ENCODE peak calls at places on chromosomes 12 and 14, in seven cellular contexts. One of them, this sample, is unnamed.

GRCh38 chr12:113116875-113117274 is 18.7 kb downstream of the RASAL1 start:
- DNase-seq in breast epithelium: no peak
- DNase-seq in IMR-90: no peak
- DNase-seq in transverse colon: no peak
- DNase-seq in right lobe of liver: no peak
- DNase-seq in tibial nerve: no peak
- DNase-seq in stomach: no peak
- DNase-seq in this sample: no peak

GRCh38 chr12:7093892-7094291 is 1.6 kb upstream of the C1R start:
- DNase-seq in tibial nerve: no peak
- DNase-seq in stomach: no peak
- DNase-seq in breast epithelium: no peak
- DNase-seq in right lobe of liver: no peak
- DNase-seq in transverse colon: no peak
- DNase-seq in IMR-90: no peak
- DNase-seq in this sample: peak

GRCh38 chr12:45914090-45914489 is 76.3 kb downstream of the SCAF11 start:
- DNase-seq in breast epithelium: no peak
- DNase-seq in tibial nerve: no peak
- DNase-seq in stomach: no peak
- DNase-seq in IMR-90: peak
- DNase-seq in transverse colon: no peak
- DNase-seq in right lobe of liver: no peak
- DNase-seq in this sample: no peak

GRCh38 chr12:46407360-46407759 is 34.8 kb upstream of the SLC38A2 start:
- DNase-seq in stomach: no peak
- DNase-seq in IMR-90: no peak
- DNase-seq in breast epithelium: no peak
- DNase-seq in transverse colon: no peak
- DNase-seq in tibial nerve: no peak
- DNase-seq in right lobe of liver: no peak
- DNase-seq in this sample: no peak

GRCh38 chr14:65069874-65070709 is 32.2 kb downstream of the MAX start:
- DNase-seq in IMR-90: no peak
- DNase-seq in breast epithelium: peak
- DNase-seq in transverse colon: peak
- DNase-seq in right lobe of liver: no peak
- DNase-seq in stomach: peak
- DNase-seq in tibial nerve: no peak
- DNase-seq in this sample: peak

GRCh38 chr12:48442191-48442828 is 30.0 kb upstream of the ANP32D start:
- DNase-seq in stomach: no peak
- DNase-seq in right lobe of liver: no peak
- DNase-seq in transverse colon: no peak
- DNase-seq in tibial nerve: no peak
- DNase-seq in IMR-90: no peak
- DNase-seq in breast epithelium: no peak
- DNase-seq in this sample: no peak

GRCh38 chr14:69719501-69719951 is 47.4 kb upstream of the SRSF5 start:
- DNase-seq in tibial nerve: no peak
- DNase-seq in IMR-90: peak
- DNase-seq in right lobe of liver: no peak
- DNase-seq in transverse colon: peak
- DNase-seq in stomach: no peak
- DNase-seq in breast epithelium: peak
- DNase-seq in this sample: no peak

GRCh38 chr14:78567343-78567742 is 397.2 kb downstream of the NRXN3 start:
- DNase-seq in right lobe of liver: no peak
- DNase-seq in tibial nerve: no peak
- DNase-seq in breast epithelium: no peak
- DNase-seq in transverse colon: no peak
- DNase-seq in IMR-90: peak
- DNase-seq in stomach: no peak
- DNase-seq in this sample: no peak

GRCh38 chr14:62062645-62063044 is 300.4 kb downstream of the SNAPC1 start:
- DNase-seq in transverse colon: no peak
- DNase-seq in stomach: no peak
- DNase-seq in IMR-90: no peak
- DNase-seq in right lobe of liver: no peak
- DNase-seq in tibial nerve: no peak
- DNase-seq in breast epithelium: no peak
- DNase-seq in this sample: no peak

GRCh38 chr12:107243316-107243715 is 150.0 kb upstream of the CRY1 start:
- DNase-seq in tibial nerve: no peak
- DNase-seq in right lobe of liver: no peak
- DNase-seq in stomach: no peak
- DNase-seq in breast epithelium: no peak
- DNase-seq in transverse colon: no peak
- DNase-seq in IMR-90: no peak
- DNase-seq in this sample: no peak

GRCh38 chr14:71380271-71380670 is 473.0 kb downstream of the PCNX1 start:
- DNase-seq in tibial nerve: no peak
- DNase-seq in breast epithelium: no peak
- DNase-seq in transverse colon: no peak
- DNase-seq in right lobe of liver: no peak
- DNase-seq in IMR-90: peak
- DNase-seq in stomach: no peak
- DNase-seq in this sample: no peak

GRCh38 chr14:23600322-23600707 is 21.7 kb upstream of the JPH4 start:
- DNase-seq in IMR-90: no peak
- DNase-seq in tibial nerve: no peak
- DNase-seq in right lobe of liver: no peak
- DNase-seq in breast epithelium: no peak
- DNase-seq in stomach: no peak
- DNase-seq in transverse colon: no peak
- DNase-seq in this sample: no peak

GRCh38 chr12:54431911-54432814 is 13.1 kb upstream of the ITGA5 start:
- DNase-seq in IMR-90: peak
- DNase-seq in tibial nerve: peak
- DNase-seq in breast epithelium: peak
- DNase-seq in stomach: peak
- DNase-seq in transverse colon: peak
- DNase-seq in right lobe of liver: peak
- DNase-seq in this sample: peak

GRCh38 chr12:109864916-109865315 is 15.4 kb downstream of the GLTP start:
- DNase-seq in IMR-90: no peak
- DNase-seq in breast epithelium: no peak
- DNase-seq in tibial nerve: no peak
- DNase-seq in stomach: no peak
- DNase-seq in transverse colon: no peak
- DNase-seq in right lobe of liver: no peak
- DNase-seq in this sample: peak

GRCh38 chr12:109860961-109861360 is 19.4 kb downstream of the GLTP start:
- DNase-seq in breast epithelium: no peak
- DNase-seq in transverse colon: no peak
- DNase-seq in IMR-90: no peak
- DNase-seq in stomach: no peak
- DNase-seq in tibial nerve: no peak
- DNase-seq in right lobe of liver: no peak
- DNase-seq in this sample: no peak

GRCh38 chr12:109858764-109859163 is 21.6 kb downstream of the GLTP start:
- DNase-seq in right lobe of liver: no peak
- DNase-seq in stomach: no peak
- DNase-seq in transverse colon: no peak
- DNase-seq in IMR-90: peak
- DNase-seq in breast epithelium: no peak
- DNase-seq in tibial nerve: no peak
- DNase-seq in this sample: no peak

GRCh38 chr12:109863961-109864712 is 16.2 kb downstream of the GLTP start:
- DNase-seq in tibial nerve: no peak
- DNase-seq in stomach: peak
- DNase-seq in breast epithelium: peak
- DNase-seq in right lobe of liver: peak
- DNase-seq in IMR-90: peak
- DNase-seq in transverse colon: peak
- DNase-seq in this sample: no peak

GRCh38 chr12:109861689-109862314 is 18.5 kb downstream of the GLTP start:
- DNase-seq in transverse colon: peak
- DNase-seq in right lobe of liver: no peak
- DNase-seq in breast epithelium: no peak
- DNase-seq in IMR-90: peak
- DNase-seq in stomach: no peak
- DNase-seq in tibial nerve: no peak
- DNase-seq in this sample: no peak
- TF ChIP-seq POLR2A in transverse colon: no peak
- TF ChIP-seq POLR2A in right lobe of liver: no peak
- TF ChIP-seq POLR2A in breast epithelium: no peak
- TF ChIP-seq POLR2A in IMR-90: no peak
- TF ChIP-seq POLR2A in stomach: no peak
- TF ChIP-seq POLR2A in tibial nerve: no peak
- TF ChIP-seq POLR2A in this sample: no peak

GRCh38 chr12:119235352-119235751 is 56.6 kb downstream of the HSPB8 start:
- DNase-seq in transverse colon: no peak
- DNase-seq in IMR-90: no peak
- DNase-seq in breast epithelium: no peak
- DNase-seq in right lobe of liver: no peak
- DNase-seq in stomach: no peak
- DNase-seq in tibial nerve: no peak
- DNase-seq in this sample: no peak
- TF ChIP-seq CTCF in transverse colon: peak
- TF ChIP-seq CTCF in IMR-90: peak
- TF ChIP-seq CTCF in breast epithelium: no peak
- TF ChIP-seq CTCF in right lobe of liver: no peak
- TF ChIP-seq CTCF in stomach: no peak
- TF ChIP-seq CTCF in tibial nerve: no peak
- TF ChIP-seq CTCF in this sample: no peak

GRCh38 chr12:51027342-51027835 is 1.2 kb upstream of the SLC11A2 start:
- DNase-seq in breast epithelium: no peak
- DNase-seq in stomach: no peak
- DNase-seq in tibial nerve: no peak
- DNase-seq in IMR-90: no peak
- DNase-seq in right lobe of liver: no peak
- DNase-seq in transverse colon: no peak
- DNase-seq in this sample: no peak

GRCh38 chr12:51025182-51025747 is 919 bp downstream of the SLC11A2 start:
- DNase-seq in IMR-90: no peak
- DNase-seq in transverse colon: no peak
- DNase-seq in breast epithelium: no peak
- DNase-seq in right lobe of liver: no peak
- DNase-seq in stomach: no peak
- DNase-seq in tibial nerve: no peak
- DNase-seq in this sample: no peak

GRCh38 chr12:51028811-51029146 is 2.6 kb upstream of the SLC11A2 start:
- DNase-seq in IMR-90: no peak
- DNase-seq in right lobe of liver: no peak
- DNase-seq in breast epithelium: no peak
- DNase-seq in stomach: no peak
- DNase-seq in transverse colon: no peak
- DNase-seq in tibial nerve: no peak
- DNase-seq in this sample: no peak

GRCh38 chr12:51025748-51026654 is at the start of gene SLC11A2:
- DNase-seq in stomach: peak
- DNase-seq in transverse colon: peak
- DNase-seq in IMR-90: peak
- DNase-seq in breast epithelium: peak
- DNase-seq in tibial nerve: peak
- DNase-seq in right lobe of liver: peak
- DNase-seq in this sample: peak

DNA sequence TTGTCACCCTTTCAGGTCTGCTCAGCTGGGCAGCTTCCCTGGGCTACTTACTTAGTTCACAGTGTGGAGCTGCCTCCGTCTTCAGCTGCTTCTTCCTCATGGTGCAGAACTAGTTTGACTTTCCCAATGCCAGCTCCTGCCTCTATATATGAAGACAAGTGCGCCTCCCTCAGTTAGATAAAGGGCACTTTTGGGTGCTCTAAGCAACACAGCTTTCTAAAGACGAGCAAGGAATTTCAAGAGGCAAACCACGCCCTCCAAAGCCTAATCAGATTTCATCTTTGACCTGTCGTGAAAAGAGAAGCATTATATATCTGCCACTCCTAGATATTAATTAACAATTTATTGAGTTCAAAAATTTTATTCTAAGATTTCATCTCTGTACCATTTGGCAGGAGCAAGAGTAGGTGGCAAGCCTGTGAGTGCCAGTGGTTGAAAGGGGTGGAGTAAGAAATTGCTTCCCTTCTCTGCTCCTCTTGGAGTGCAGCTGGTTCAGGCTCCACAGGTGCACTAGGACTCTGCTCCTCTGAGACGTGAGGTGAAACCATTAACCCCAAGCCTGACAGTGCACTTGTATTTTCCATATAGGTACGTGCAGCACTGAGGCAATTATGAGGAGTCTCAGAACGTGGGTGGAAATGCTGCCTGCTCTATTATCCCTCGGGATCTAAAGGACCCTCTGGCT is 2.1 kb upstream of the SLC11A2 start:
- DNase-seq in transverse colon: peak
- DNase-seq in tibial nerve: no peak
- DNase-seq in IMR-90: peak
- DNase-seq in right lobe of liver: no peak
- DNase-seq in breast epithelium: peak
- DNase-seq in stomach: no peak
- DNase-seq in this sample: peak
- H3K4me3 ChIP-seq in transverse colon: no peak
- H3K4me3 ChIP-seq in tibial nerve: no peak
- H3K4me3 ChIP-seq in IMR-90: no peak
- H3K4me3 ChIP-seq in right lobe of liver: no peak
- H3K4me3 ChIP-seq in breast epithelium: peak
- H3K4me3 ChIP-seq in stomach: no peak
- H3K4me3 ChIP-seq in this sample: no peak

GRCh38 chr12:31728289-31728916 is 418 bp downstream of the AMN1 start:
- DNase-seq in stomach: peak
- DNase-seq in right lobe of liver: peak
- DNase-seq in transverse colon: peak
- DNase-seq in breast epithelium: no peak
- DNase-seq in tibial nerve: no peak
- DNase-seq in IMR-90: no peak
- DNase-seq in this sample: no peak
- TF ChIP-seq POLR2A in stomach: no peak
- TF ChIP-seq POLR2A in right lobe of liver: no peak
- TF ChIP-seq POLR2A in transverse colon: no peak
- TF ChIP-seq POLR2A in breast epithelium: no peak
- TF ChIP-seq POLR2A in tibial nerve: no peak
- TF ChIP-seq POLR2A in IMR-90: no peak
- TF ChIP-seq POLR2A in this sample: no peak

This sample was measured in lower leg skin.